ENCODE peak calls at places on chromosomes 2 and 18, in four cellular contexts. One of them, this sample, is unnamed.

GRCh38 chr18:2909431-2910140 is 62.8 kb downstream of the EMILIN2 start:
- DNase-seq in colonic mucosa: no peak
- DNase-seq in left ventricle myocardium inferior: no peak
- DNase-seq in GM06990: no peak
- DNase-seq in this sample: no peak

GRCh38 chr2:99926986-99927385 is 215.4 kb downstream of the AFF3 start:
- DNase-seq in colonic mucosa: no peak
- DNase-seq in left ventricle myocardium inferior: no peak
- DNase-seq in GM06990: no peak
- DNase-seq in this sample: no peak

GRCh38 chr2:104028066-104028465 is 825.8 kb upstream of the POU3F3 start:
- DNase-seq in colonic mucosa: no peak
- DNase-seq in left ventricle myocardium inferior: no peak
- DNase-seq in GM06990: no peak
- DNase-seq in this sample: no peak

GRCh38 chr2:69997296-69998184 is 36.1 kb upstream of the ASPRV1 start:
- DNase-seq in colonic mucosa: no peak
- DNase-seq in left ventricle myocardium inferior: no peak
- DNase-seq in GM06990: no peak
- DNase-seq in this sample: no peak

GRCh38 chr2:145985517-145985916 is 1465.6 kb upstream of the ZEB2 start:
- DNase-seq in colonic mucosa: no peak
- DNase-seq in left ventricle myocardium inferior: no peak
- DNase-seq in GM06990: no peak
- DNase-seq in this sample: no peak

GRCh38 chr2:240733803-240734495 is 42.3 kb downstream of the AQP12A start:
- DNase-seq in colonic mucosa: no peak
- DNase-seq in left ventricle myocardium inferior: no peak
- DNase-seq in GM06990: no peak
- DNase-seq in this sample: no peak

GRCh38 chr2:134621939-134622705 is 96.7 kb downstream of the TMEM163 start:
- DNase-seq in colonic mucosa: no peak
- DNase-seq in left ventricle myocardium inferior: no peak
- DNase-seq in GM06990: no peak
- DNase-seq in this sample: no peak

GRCh38 chr18:11899063-11899462 is 9.1 kb downstream of the MPPE1 start:
- DNase-seq in colonic mucosa: no peak
- DNase-seq in left ventricle myocardium inferior: no peak
- DNase-seq in GM06990: no peak
- DNase-seq in this sample: no peak

GRCh38 chr2:237181844-237182243 is 96.2 kb downstream of the COPS8 start:
- DNase-seq in colonic mucosa: no peak
- DNase-seq in left ventricle myocardium inferior: no peak
- DNase-seq in GM06990: no peak
- DNase-seq in this sample: no peak

GRCh38 chr2:8334866-8335325 is 347.0 kb upstream of the ID2 start:
- DNase-seq in colonic mucosa: no peak
- DNase-seq in left ventricle myocardium inferior: no peak
- DNase-seq in GM06990: no peak
- DNase-seq in this sample: no peak

GRCh38 chr2:133500967-133501366 is 67.3 kb downstream of the NCKAP5 start:
- DNase-seq in colonic mucosa: no peak
- DNase-seq in left ventricle myocardium inferior: no peak
- DNase-seq in GM06990: no peak
- DNase-seq in this sample: no peak

GRCh38 chr2:71935291-71935848 is 212.3 kb downstream of the CYP26B1 start:
- DNase-seq in colonic mucosa: peak; percentile 29
- DNase-seq in left ventricle myocardium inferior: peak; percentile 71
- DNase-seq in GM06990: no peak
- DNase-seq in this sample: no peak

GRCh38 chr2:111710085-111710484 is 173.9 kb downstream of the ANAPC1 start:
- DNase-seq in colonic mucosa: no peak
- DNase-seq in left ventricle myocardium inferior: no peak
- DNase-seq in GM06990: no peak
- DNase-seq in this sample: no peak

GRCh38 chr2:172596776-172597175 is 40.9 kb downstream of the PDK1 start:
- DNase-seq in colonic mucosa: no peak
- DNase-seq in left ventricle myocardium inferior: no peak
- DNase-seq in GM06990: peak; percentile 47
- DNase-seq in this sample: no peak

GRCh38 chr18:31992836-31993575 is 25.6 kb upstream of the RNF125 start:
- DNase-seq in colonic mucosa: no peak
- DNase-seq in left ventricle myocardium inferior: no peak
- DNase-seq in GM06990: no peak
- DNase-seq in this sample: no peak

GRCh38 chr2:19496646-19497045 is 138.2 kb upstream of the OSR1 start:
- DNase-seq in colonic mucosa: no peak
- DNase-seq in left ventricle myocardium inferior: no peak
- DNase-seq in GM06990: no peak
- DNase-seq in this sample: no peak

GRCh38 chr18:11175266-11175947 is 26.0 kb upstream of the PIEZO2 start:
- DNase-seq in colonic mucosa: no peak
- DNase-seq in left ventricle myocardium inferior: no peak
- DNase-seq in GM06990: no peak
- DNase-seq in this sample: no peak

GRCh38 chr18:79915161-79916127 is 36.0 kb downstream of the SLC66A2 start:
- DNase-seq in colonic mucosa: no peak
- DNase-seq in left ventricle myocardium inferior: no peak
- DNase-seq in GM06990: no peak
- DNase-seq in this sample: no peak

GRCh38 chr2:6236317-6236716 is 544.1 kb downstream of the SOX11 start:
- DNase-seq in colonic mucosa: no peak
- DNase-seq in left ventricle myocardium inferior: no peak
- DNase-seq in GM06990: no peak
- DNase-seq in this sample: no peak

GRCh38 chr18:58670561-58671121 is 624 bp upstream of the MALT1 start:
- DNase-seq in colonic mucosa: peak; percentile 40
- DNase-seq in left ventricle myocardium inferior: no peak
- DNase-seq in GM06990: no peak
- DNase-seq in this sample: no peak

GRCh38 chr18:47397671-47398319 is 146.3 kb upstream of the SKOR2 start:
- DNase-seq in colonic mucosa: peak; percentile 46
- DNase-seq in left ventricle myocardium inferior: no peak
- DNase-seq in GM06990: no peak
- DNase-seq in this sample: peak; percentile 23

GRCh38 chr2:235170016-235170415 is 218.2 kb downstream of the SH3BP4 start:
- DNase-seq in colonic mucosa: no peak
- DNase-seq in left ventricle myocardium inferior: no peak
- DNase-seq in GM06990: no peak
- DNase-seq in this sample: no peak

GRCh38 chr2:99481527-99481926 is 8.3 kb downstream of the REV1 start:
- DNase-seq in colonic mucosa: no peak
- DNase-seq in left ventricle myocardium inferior: no peak
- DNase-seq in GM06990: no peak
- DNase-seq in this sample: no peak

GRCh38 chr18:76619342-76620315 is 124.6 kb upstream of the ZNF516 start:
- DNase-seq in colonic mucosa: peak; percentile 50
- DNase-seq in left ventricle myocardium inferior: peak; percentile 64
- DNase-seq in GM06990: no peak
- DNase-seq in this sample: no peak

GRCh38 chr2:102540882-102541281 is 67.9 kb downstream of the SLC9A4 start:
- DNase-seq in colonic mucosa: peak; percentile 87
- DNase-seq in left ventricle myocardium inferior: no peak
- DNase-seq in GM06990: no peak
- DNase-seq in this sample: no peak

GRCh38 chr18:44744206-44745180 is 63.8 kb downstream of the SETBP1 start:
- DNase-seq in colonic mucosa: no peak
- DNase-seq in left ventricle myocardium inferior: peak; percentile 43
- DNase-seq in GM06990: no peak
- DNase-seq in this sample: no peak
- H3K27me3 ChIP-seq in colonic mucosa: no peaks in the 10 kb centered on the region
- H3K27me3 ChIP-seq in left ventricle myocardium inferior: no peaks in the 10 kb centered on the region
- H3K27me3 ChIP-seq in GM06990: no peaks in the 10 kb centered on the region
- H3K27me3 ChIP-seq in this sample: no peaks in the 10 kb centered on the region

GRCh38 chr2:27070653-27071276 is 689 bp downstream of the OST4 start:
- DNase-seq in colonic mucosa: no peak
- DNase-seq in left ventricle myocardium inferior: no peak
- DNase-seq in GM06990: no peak
- DNase-seq in this sample: no peak
- H3K4me3 ChIP-seq in colonic mucosa: peak overlapping the region; percentile 77
- H3K4me3 ChIP-seq in left ventricle myocardium inferior: peak overlapping the region; percentile 94
- H3K4me3 ChIP-seq in GM06990: peak overlapping the region; percentile 99
- H3K4me3 ChIP-seq in this sample: peak overlapping the region; percentile 92

GRCh38 chr18:35019929-35020328 is 21.3 kb upstream of the MAPRE2 start:
- DNase-seq in colonic mucosa: no peak
- DNase-seq in left ventricle myocardium inferior: no peak
- DNase-seq in GM06990: no peak
- DNase-seq in this sample: no peak
- H3K27me3 ChIP-seq in colonic mucosa: no peaks in the 10 kb centered on the region
- H3K27me3 ChIP-seq in left ventricle myocardium inferior: no peaks in the 10 kb centered on the region
- H3K27me3 ChIP-seq in GM06990: no peaks in the 10 kb centered on the region
- H3K27me3 ChIP-seq in this sample: peaks cover 30% of the 10 kb centered on the region

DNA sequence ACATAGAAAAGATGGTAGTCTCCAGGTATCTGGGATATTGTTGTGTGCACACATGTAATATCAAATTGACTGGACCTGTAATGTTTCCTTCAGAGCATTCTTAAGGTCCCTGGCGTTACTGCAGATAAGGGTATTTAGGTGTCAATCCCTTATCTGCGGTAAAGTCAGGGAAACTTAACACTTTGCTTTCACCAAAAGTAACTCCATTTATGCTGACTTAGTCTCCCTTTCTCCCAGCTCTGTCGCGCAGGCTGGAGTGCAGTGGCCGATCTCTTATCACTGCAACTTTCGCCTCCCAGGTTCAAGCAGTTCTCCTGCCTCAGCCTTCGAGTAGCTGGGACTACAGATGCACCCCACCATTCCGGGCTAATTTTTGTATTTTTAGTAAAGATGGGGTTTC is 1.8 kb downstream of the CNNM3 start:
- DNase-seq in colonic mucosa: no peak
- DNase-seq in left ventricle myocardium inferior: no peak
- DNase-seq in GM06990: no peak
- DNase-seq in this sample: no peak
- H3K4me3 ChIP-seq in colonic mucosa: peak overlapping the region; percentile 69
- H3K4me3 ChIP-seq in left ventricle myocardium inferior: peak overlapping the region; percentile 90
- H3K4me3 ChIP-seq in GM06990: peak overlapping the region; percentile 74
- H3K4me3 ChIP-seq in this sample: peak overlapping the region; percentile 75

DNA sequence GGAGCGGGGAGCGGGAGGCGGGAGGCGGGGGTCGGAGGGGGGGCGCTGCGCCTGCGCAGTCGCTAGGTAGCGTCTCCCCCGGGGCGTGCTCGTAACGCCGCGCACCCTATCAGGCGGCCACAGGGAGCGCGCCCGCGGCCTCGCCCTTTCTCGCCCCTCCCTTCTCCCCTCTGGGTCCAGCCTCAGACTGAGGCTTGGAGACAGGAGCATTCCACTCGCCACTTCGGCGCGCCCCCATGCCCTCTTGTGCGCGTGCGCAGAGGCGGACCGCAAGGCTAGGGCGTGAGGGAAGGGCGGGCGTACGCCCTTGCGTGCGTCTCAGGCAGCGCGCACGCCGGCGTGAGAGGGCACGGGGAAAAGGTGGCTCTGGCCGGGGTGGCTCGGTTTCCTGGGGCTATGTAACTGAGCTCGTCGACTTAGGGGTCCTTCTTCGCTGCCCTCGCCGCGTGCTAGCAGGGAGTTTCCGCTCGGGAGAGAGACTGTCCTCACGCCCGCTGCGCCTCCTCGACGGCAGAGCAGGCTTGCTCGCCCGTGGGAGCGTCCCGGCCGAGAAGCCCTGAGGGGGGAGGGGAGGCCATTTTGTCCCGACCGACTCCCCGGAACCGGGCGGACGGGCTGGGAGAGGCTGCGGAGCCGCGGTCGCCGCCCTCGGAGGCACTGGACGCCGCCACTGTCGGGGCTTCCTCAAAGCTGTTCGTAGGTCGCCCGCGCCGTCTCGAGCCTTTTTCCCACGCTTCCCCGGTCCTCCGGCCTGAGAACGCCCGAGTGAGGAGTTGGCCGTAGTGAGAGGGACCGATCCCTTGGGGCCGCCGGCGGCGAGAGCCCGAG is at the start of gene RAB10:
- DNase-seq in colonic mucosa: peak; percentile 100
- DNase-seq in left ventricle myocardium inferior: peak; percentile 99
- DNase-seq in GM06990: peak; percentile 100
- DNase-seq in this sample: peak; percentile 99
- H3K27me3 ChIP-seq in colonic mucosa: no peaks in the 10 kb centered on the region
- H3K27me3 ChIP-seq in left ventricle myocardium inferior: no peaks in the 10 kb centered on the region
- H3K27me3 ChIP-seq in GM06990: no peaks in the 10 kb centered on the region
- H3K27me3 ChIP-seq in this sample: no peaks in the 10 kb centered on the region

DNA sequence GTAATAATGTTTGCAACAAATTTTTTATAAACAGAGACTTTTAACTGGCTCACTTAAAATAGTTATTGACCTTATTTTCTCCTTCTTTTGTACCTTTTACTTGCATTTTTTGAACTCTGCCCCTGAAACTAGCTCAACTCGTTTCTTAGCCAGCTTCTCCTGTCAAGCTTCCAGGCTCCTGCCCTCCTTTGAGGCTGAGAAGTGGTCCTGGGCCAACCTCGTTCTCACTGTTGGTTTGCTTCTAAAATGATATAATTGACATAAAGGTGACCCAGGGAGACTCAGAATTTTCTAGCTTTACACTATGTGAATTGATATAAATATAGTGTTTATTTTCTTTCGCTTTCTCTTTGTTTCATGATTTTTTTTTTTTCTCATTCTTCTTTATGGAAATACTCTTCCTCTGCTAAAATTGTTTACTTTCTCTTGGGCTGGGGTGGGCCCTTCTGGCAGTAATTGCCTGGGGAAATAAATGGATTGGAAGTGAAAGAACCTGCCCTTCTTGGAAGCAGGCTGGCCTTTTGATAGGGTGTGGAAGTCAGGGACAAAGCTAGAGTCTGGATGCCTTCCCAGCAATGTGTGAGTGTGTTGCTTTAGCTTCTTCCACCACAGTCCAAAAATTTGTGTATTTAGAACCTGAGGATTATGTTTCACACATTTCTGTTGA is 30.7 kb downstream of the GPD2 start:
- DNase-seq in colonic mucosa: peak; percentile 75
- DNase-seq in left ventricle myocardium inferior: peak; percentile 37
- DNase-seq in GM06990: no peak
- DNase-seq in this sample: no peak
- H3K4me3 ChIP-seq in colonic mucosa: no peak overlapping the region
- H3K4me3 ChIP-seq in left ventricle myocardium inferior: peak overlapping the region; percentile 20
- H3K4me3 ChIP-seq in GM06990: no peak overlapping the region
- H3K4me3 ChIP-seq in this sample: no peak overlapping the region

DNA sequence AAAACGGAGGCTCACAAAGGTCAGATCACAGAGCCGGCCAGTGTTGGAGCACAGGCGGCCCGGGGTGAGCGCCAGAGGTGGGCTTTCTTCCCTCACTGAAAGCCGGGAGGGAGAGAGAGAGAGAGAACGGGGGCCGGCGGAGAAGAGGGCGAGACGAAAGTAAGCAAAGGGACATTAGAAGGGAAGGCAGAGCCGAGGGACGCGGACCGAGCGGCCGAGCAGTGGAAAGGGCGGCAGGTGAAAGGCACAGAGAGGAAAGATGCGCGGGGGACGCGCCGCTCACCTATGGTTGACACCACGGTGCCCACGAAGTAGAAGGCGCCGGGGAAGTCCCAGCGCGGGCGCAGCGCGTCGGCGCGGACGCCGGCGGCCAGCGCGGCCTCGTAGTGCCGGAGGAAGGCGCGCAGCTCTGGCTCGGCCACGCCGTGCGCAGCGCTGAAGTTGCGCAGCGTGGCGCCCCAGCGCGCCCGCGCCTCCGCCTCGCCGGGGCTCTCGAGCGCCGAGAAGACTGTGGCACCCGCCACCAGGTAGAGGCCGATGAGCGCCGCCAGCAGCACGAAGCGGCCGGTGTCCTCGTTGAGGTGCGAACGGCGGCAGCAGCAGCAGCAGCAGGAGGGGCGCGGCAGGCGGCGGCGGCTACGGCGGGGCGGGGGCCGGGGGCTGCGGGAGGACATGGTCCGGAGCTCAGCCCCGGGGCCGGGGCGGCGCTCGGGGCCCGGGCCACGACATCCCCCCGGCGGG is 166.9 kb downstream of the MSH2 start:
- DNase-seq in colonic mucosa: no peak
- DNase-seq in left ventricle myocardium inferior: no peak
- DNase-seq in GM06990: peak; percentile 46
- DNase-seq in this sample: peak; percentile 5
- H3K27me3 ChIP-seq in colonic mucosa: peaks cover 58% of the 10 kb centered on the region
- H3K27me3 ChIP-seq in left ventricle myocardium inferior: peaks cover 95% of the 10 kb centered on the region
- H3K27me3 ChIP-seq in GM06990: peaks cover 2% of the 10 kb centered on the region
- H3K27me3 ChIP-seq in this sample: peaks cover 29% of the 10 kb centered on the region